ENCODE peak calls at places on chromosomes 13 and 19, in seven cellular contexts. E, W, V, G, O, X and P are unnamed samples.

GRCh38 chr19:48737360-48737998 is 2.9 kb downstream of the RASIP1 start:
- DNase-seq in X (peak; percentile 33), G (peak; percentile 96), O (peak; percentile 55), V (no peak), E (no peak), W (no peak), P (no peak)

GRCh38 chr13:20416223-20416622 is 109.4 kb downstream of the CRYL1 start:
- DNase-seq in W (no peak), V (no peak), O (no peak), G (no peak), X (peak; percentile 21), E (no peak), P (no peak)

GRCh38 chr13:47268270-47268669 is 371.4 kb upstream of the HTR2A start:
- DNase-seq in E (no peak), O (no peak), G (no peak), X (no peak), W (no peak), V (no peak), P (no peak)

GRCh38 chr13:111259058-111259457 is 61.4 kb upstream of the TEX29 start:
- DNase-seq in X (no peak), G (no peak), E (no peak), V (no peak), W (no peak), O (no peak), P (no peak)

GRCh38 chr13:76791290-76791664 is 94.9 kb downstream of the KCTD12 start:
- DNase-seq in O (no peak), G (peak; percentile 22), W (peak; percentile 16), X (peak; percentile 38), V (no peak), E (no peak), P (no peak)

GRCh38 chr13:36954542-36954941 is 34.5 kb upstream of the SMAD9 start:
- DNase-seq in E (no peak), O (no peak), G (no peak), X (no peak), V (no peak), W (no peak), P (no peak)

GRCh38 chr13:98856983-98857382 is 104.5 kb upstream of the SLC15A1 start:
- DNase-seq in E (no peak), V (no peak), O (no peak), W (no peak), G (peak; percentile 28), X (no peak), P (no peak)

GRCh38 chr13:98142427-98143156 is at the start of gene FARP1:
- DNase-seq in V (no peak), E (no peak), G (peak; percentile 90), O (peak; percentile 83), X (peak; percentile 72), W (peak; percentile 88), P (peak; percentile 80)

GRCh38 chr19:4582980-4583842 is 23.7 kb upstream of the SEMA6B start:
- DNase-seq in W (no peak), E (no peak), X (no peak), G (no peak), O (no peak), V (no peak), P (no peak)

GRCh38 chr13:75713852-75714251 is 77.7 kb downstream of the LMO7 start:
- DNase-seq in V (no peak), O (no peak), G (no peak), E (no peak), W (no peak), X (no peak), P (no peak)

GRCh38 chr19:23974941-23975340 is 60.3 kb downstream of the ZNF726 start:
- DNase-seq in W (no peak), X (no peak), E (no peak), O (no peak), V (no peak), G (no peak), P (no peak)

GRCh38 chr13:97261254-97262015 is 39.3 kb downstream of the MBNL2 start:
- DNase-seq in G (no peak), O (no peak), X (no peak), V (no peak), W (no peak), E (no peak), P (peak; percentile 45)

DNA sequence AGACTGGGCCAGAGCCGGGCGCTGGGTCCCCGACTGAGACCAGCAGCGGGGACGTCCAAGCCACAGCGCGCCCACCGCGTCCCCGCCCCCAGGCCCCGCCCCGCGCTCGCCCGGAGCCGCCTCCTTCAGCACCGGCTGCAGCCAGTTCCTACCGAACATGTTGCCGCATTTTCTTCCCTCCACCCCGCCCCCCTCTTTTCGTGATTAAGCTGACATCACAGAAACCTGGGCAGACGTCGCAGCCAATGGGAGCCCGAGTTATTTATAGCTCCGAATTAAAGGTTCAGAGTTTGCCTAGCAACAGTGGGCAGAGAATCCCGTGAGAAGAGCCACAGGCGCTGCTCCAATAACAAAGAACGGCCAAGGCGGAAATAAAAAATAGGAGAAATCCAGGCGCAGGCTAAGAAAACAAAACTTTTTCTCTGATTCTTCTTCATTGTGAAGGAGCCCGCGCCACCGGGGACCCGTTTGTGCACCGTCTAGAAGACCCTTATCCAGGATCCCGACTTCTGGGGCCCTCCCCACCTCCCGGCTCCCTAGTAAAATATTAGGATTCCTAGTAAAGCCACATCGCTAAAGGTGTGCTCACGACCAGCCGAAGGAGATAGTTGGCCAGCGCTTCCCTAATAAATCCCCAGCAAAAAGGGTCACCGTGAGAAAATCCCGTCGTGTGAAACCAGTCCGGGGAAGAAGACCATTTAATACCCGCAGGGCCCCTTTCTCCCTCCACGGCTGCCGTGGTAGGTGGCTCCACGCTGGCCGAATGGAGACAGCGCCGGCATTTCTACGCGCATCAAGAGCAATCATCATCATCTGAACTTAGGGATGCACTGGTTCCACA is 61.7 kb downstream of the SERP2 start:
- DNase-seq in G (peak; percentile 100), E (peak; percentile 77), O (peak; percentile 97), X (peak; percentile 99), W (peak; percentile 99), V (peak; percentile 94), P (peak; percentile 96)
- TF ChIP-seq CTCF in G (no peak), E (no peak), O (no peak), X (no peak), W (no peak), V (no peak), P (no peak)

GRCh38 chr13:101415358-101416174 is 742 bp downstream of the NALCN start:
- DNase-seq in E (no peak), G (peak; percentile 26), V (no peak), W (no peak), X (no peak), O (peak; percentile 8), P (peak; percentile 34)
- H3K4me3 ChIP-seq in E (peak overlapping the region; percentile 17), G (peak overlapping the region; percentile 40), V (peak overlapping the region; percentile 85), W (peak overlapping the region; percentile 65), X (peak overlapping the region; percentile 74), O (peak overlapping the region; percentile 51), P (no peak overlapping the region)

GRCh38 chr19:50909240-50910070 is 1.7 kb downstream of the KLK4 start:
- DNase-seq in V (no peak), X (peak; percentile 50), O (no peak), W (peak; percentile 37), G (peak; percentile 69), E (no peak), P (peak; percentile 79)

GRCh38 chr19:50910722-50911121 is 473 bp downstream of the KLK4 start:
- DNase-seq in X (no peak), G (no peak), W (no peak), O (no peak), V (no peak), E (no peak), P (no peak)

GRCh38 chr19:50908311-50908710 is 2.9 kb downstream of the KLK4 start:
- DNase-seq in X (no peak), W (no peak), O (no peak), E (no peak), V (no peak), G (no peak), P (no peak)

GRCh38 chr19:50902640-50903039 is 8.6 kb downstream of the KLK4 start:
- DNase-seq in V (no peak), X (no peak), E (no peak), O (no peak), W (no peak), G (no peak), P (no peak)

DNA sequence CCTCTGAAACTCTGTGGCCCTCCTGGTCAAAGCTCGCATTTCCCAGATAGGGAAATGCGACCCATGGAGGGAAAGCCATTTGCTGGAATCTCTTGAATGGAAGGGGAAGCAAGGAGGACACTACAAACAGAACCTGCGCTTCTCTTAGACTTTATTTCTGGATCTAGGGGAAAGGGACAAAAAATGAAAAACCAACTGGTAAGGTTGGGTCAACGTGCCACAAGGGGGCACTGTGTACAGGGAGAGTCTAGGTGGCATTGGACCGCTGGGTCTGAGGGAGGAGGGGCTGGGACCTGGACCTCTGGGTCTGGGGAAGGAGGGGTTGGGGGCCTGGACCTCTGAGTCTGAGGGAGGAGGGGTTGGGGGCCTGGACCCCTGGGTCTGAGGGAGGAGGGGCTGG is 5.0 kb downstream of the KLK4 start:
- DNase-seq in G (peak; percentile 62), V (no peak), O (no peak), W (no peak), E (no peak), X (peak; percentile 40), P (peak; percentile 59)
- TF ChIP-seq CTCF in G (peak; percentile 37), V (no peak), O (peak; percentile 28), W (peak; percentile 31), E (peak; percentile 25), X (peak; percentile 57), P (peak; percentile 70)

DNA sequence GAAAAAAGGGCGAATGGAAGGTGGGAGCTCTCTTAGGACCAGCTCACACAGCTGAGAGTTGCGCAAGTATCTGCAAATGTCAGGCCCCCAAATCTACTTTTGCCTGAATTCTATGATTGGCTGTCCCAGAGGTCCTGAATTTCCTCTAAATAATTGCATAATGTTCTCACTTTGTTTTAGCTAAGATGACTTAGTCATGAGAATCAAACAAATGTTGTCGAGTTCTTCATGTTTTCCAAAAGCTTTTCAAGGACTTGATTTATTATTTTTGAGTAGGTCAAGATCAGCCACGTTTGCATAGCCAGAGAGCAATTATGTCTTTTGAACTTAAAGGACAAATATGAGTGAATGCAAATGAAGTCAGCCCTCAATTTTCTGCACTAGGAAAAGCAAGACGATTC is 246.6 kb upstream of the MAB21L1 start:
- DNase-seq in W (peak; percentile 70), G (no peak), X (peak; percentile 51), E (no peak), O (no peak), V (no peak), P (no peak)
- H3K4me3 ChIP-seq in W (no peak overlapping the region), G (no peak overlapping the region), X (no peak overlapping the region), E (no peak overlapping the region), O (no peak overlapping the region), V (no peak overlapping the region), P (no peak overlapping the region)